ENCODE peak calls at places on chromosomes 3 and 15, in five cellular contexts. N is fibroblast of lung, X is heart left ventricle, H is adrenal gland, L is fibroblast of mammary gland. T is an unnamed sample.

GRCh38 chr3:58214484-58215316 is 3.9 kb upstream of the DNASE1L3 start:
- DNase-seq in L (peak; percentile 53), H (no peak), N (no peak), X (no peak), T (no peak)

GRCh38 chr15:50232791-50233190 is 32.7 kb downstream of the HDC start:
- DNase-seq in L (no peak), N (no peak), X (no peak), H (no peak), T (no peak)

GRCh38 chr3:155941354-155941753 is 70.9 kb downstream of the GMPS start:
- DNase-seq in H (no peak), L (no peak), N (no peak), X (no peak), T (no peak)

GRCh38 chr15:33612721-33613304 is 302.0 kb downstream of the RYR3 start:
- DNase-seq in N (peak; percentile 25), L (peak; percentile 37), H (no peak), X (no peak), T (no peak)

GRCh38 chr3:10116138-10116460 is 624 bp downstream of the BRK1 start:
- DNase-seq in X (no peak), N (peak; percentile 68), L (peak; percentile 60), H (no peak), T (no peak)

GRCh38 chr3:125960456-125961288 is 8.3 kb upstream of the ROPN1B start:
- DNase-seq in L (no peak), N (no peak), X (no peak), H (no peak), T (no peak)

GRCh38 chr3:16338999-16339398 is 74.0 kb downstream of the OXNAD1 start:
- DNase-seq in L (peak; percentile 98), X (no peak), H (peak; percentile 52), N (peak; percentile 90), T (peak; percentile 93)

GRCh38 chr3:71244153-71245051 is 339.1 kb downstream of the FOXP1 start:
- DNase-seq in H (no peak), L (peak; percentile 63), X (peak; percentile 63), N (peak; percentile 34), T (no peak)

GRCh38 chr3:109316162-109316730 is at the start of gene DPPA2:
- DNase-seq in L (no peak), X (no peak), H (no peak), N (no peak), T (no peak)

GRCh38 chr3:182364323-182364722 is 429.0 kb upstream of the ATP11B start:
- DNase-seq in L (no peak), H (no peak), N (peak; percentile 56), X (no peak), T (no peak)

GRCh38 chr15:42155546-42156265 is 730 bp downstream of the PLA2G4F start:
- DNase-seq in L (no peak), H (no peak), X (no peak), N (no peak), T (no peak)

GRCh38 chr15:96047255-96047931 is 283.1 kb upstream of the NR2F2 start:
- DNase-seq in N (peak; percentile 96), H (no peak), X (no peak), L (peak; percentile 99), T (no peak)

GRCh38 chr3:70816346-70816745 is 503.9 kb upstream of the MDFIC2 start:
- DNase-seq in L (no peak), N (no peak), H (no peak), X (no peak), T (peak; percentile 72)

GRCh38 chr3:185716436-185717090 is 108.3 kb downstream of the IGF2BP2 start:
- DNase-seq in N (no peak), H (no peak), L (no peak), X (no peak), T (no peak)

GRCh38 chr3:71560665-71561064 is 22.9 kb downstream of the FOXP1 start:
- DNase-seq in L (no peak), N (peak; percentile 33), H (no peak), X (no peak), T (no peak)

GRCh38 chr3:84836961-84837360 is 121.8 kb upstream of the CADM2 start:
- DNase-seq in X (no peak), N (no peak), H (peak; percentile 24), L (no peak), T (peak; percentile 2)

GRCh38 chr3:173556546-173556945 is 159.0 kb downstream of the NLGN1 start:
- DNase-seq in L (no peak), H (no peak), N (no peak), X (no peak), T (no peak)

GRCh38 chr3:124032351-124032880 is 40.5 kb upstream of the ROPN1 start:
- DNase-seq in H (peak; percentile 71), L (peak; percentile 38), X (peak; percentile 76), N (peak; percentile 37), T (no peak)

GRCh38 chr3:181921220-181921619 is 209.5 kb downstream of the SOX2 start:
- DNase-seq in L (no peak), X (no peak), N (no peak), H (no peak), T (no peak)

GRCh38 chr3:179541094-179541493 is 21.6 kb upstream of the ACTL6A start:
- DNase-seq in L (no peak), X (no peak), H (no peak), N (no peak), T (no peak)

GRCh38 chr3:29936054-29936453 is 655.2 kb downstream of the RBMS3 start:
- DNase-seq in X (no peak), N (no peak), L (no peak), H (no peak), T (no peak)

GRCh38 chr3:156304406-156304805 is 184.0 kb downstream of the KCNAB1 start:
- DNase-seq in L (peak; percentile 65), N (peak; percentile 84), X (no peak), H (no peak), T (peak; percentile 62)

GRCh38 chr3:45043715-45044299 is 17.7 kb downstream of the CLEC3B start:
- DNase-seq in N (peak; percentile 92), H (no peak), X (no peak), L (peak; percentile 95), T (peak; percentile 74)

GRCh38 chr3:134795776-134796312 is 784 bp downstream of the EPHB1 start:
- DNase-seq in N (peak; percentile 48), L (peak; percentile 21), H (no peak), X (no peak), T (no peak)
- H3K4me3 ChIP-seq in N (peak overlapping the region; percentile 55), L (peak overlapping the region; percentile 53), H (peak overlapping the region; percentile 56), X (peak overlapping the region; percentile 51), T (peak overlapping the region; percentile 50)

DNA sequence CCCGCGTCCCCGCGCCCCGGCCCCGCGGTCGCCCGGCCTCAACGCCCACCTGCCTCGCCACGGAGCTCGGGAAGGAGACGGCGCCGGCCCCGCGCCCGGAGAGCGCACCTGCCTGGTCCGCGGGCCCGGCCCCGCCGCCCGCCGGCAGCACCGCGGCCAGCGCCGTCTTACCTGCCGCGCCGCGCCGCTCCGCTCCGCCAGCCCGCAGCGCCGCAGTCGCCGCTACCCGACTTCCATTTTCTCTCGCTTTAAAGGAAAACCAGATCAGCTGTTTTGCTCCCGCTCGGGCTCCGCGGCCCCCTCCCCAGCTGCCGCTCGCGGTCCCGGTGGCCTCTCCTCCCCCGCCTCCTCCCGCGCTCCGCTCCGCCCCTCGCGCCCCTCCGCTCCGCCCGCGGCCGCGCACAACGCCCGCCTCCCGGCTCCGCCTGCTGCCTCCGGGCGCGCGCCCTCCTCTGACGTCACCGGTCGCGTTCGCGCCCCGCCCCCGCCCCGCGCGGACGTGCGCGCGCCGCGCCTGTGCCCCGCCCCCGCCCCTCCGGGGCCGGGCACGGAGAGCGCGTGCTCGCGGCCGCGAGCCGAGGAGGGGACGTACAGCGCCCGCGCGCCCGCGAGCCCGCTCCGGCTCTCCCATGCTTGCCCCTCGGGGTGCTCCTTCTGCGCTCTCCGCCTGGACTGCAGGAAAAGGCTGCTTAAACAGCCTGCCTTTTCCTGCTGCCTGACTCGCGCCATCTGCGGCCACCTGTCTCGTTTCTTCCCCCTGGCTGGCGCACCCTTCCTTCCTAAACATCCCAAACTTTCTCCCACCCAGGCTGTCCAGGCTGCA is 159.8 kb upstream of the CHRNA7 start:
- DNase-seq in H (peak; percentile 77), X (peak; percentile 88), N (peak; percentile 71), L (peak; percentile 60), T (peak; percentile 41)
- TF ChIP-seq CTCF in H (no peak), X (peak; percentile 17), N (no peak), L (no peak), T (no peak)

GRCh38 chr15:70487380-70487725 is 276.0 kb downstream of the UACA start:
- DNase-seq in X (peak; percentile 8), H (no peak), N (no peak), L (no peak), T (no peak)
- H3K4me3 ChIP-seq in X (no peak overlapping the region), H (no peak overlapping the region), N (no peak overlapping the region), L (no peak overlapping the region), T (no peak overlapping the region)

DNA sequence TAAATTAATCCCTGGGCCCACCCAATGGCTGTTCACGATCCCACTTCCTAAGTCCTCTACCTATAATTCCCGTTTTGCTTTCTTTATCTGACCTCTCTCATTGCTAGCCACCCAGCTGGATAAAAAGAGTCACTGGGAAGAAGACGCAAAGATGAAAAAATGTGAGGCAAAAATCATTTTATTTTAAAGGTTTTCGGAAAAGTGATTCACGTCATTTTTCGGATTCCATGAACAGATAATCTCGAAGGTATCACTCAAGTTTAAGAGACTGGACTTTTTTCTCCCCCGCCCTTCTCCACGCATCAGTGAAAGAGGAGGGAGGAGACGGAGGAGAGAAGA is 266.6 kb downstream of the CGGBP1 start:
- DNase-seq in X (no peak), N (no peak), H (no peak), L (no peak), T (no peak)
- TF ChIP-seq CTCF in X (no peak), N (no peak), H (no peak), L (no peak), T (no peak)

DNA sequence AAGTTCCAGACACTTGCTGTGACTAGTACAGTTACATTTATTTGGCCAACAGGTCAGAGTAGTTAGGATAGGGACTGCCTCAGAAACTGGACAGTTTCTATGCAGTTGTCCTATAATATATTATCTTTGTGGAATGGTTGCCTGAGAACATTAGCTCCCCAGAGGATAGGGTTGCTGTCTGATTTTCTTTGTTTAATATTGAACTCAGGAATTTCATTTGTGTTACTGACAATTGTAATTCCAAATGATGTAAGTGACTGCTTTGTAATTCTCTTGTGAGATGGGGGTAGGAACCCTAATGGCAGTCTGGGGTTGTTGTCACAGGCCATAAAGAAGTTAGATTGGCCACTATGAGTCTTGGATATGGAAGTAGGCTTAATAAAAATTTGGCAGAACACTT is 2.2 kb downstream of the NXPE3 start:
- DNase-seq in H (no peak), L (peak; percentile 14), X (no peak), N (no peak), T (no peak)
- H3K4me3 ChIP-seq in H (no peak overlapping the region), L (peak overlapping the region; percentile 37), X (no peak overlapping the region), N (peak overlapping the region; percentile 7), T (no peak overlapping the region)

GRCh38 chr3:121979246-121979645 is 42.8 kb downstream of the ILDR1 start:
- DNase-seq in X (no peak), N (no peak), H (no peak), L (no peak), T (no peak)

GRCh38 chr3:121974601-121975111 is 47.4 kb downstream of the ILDR1 start:
- DNase-seq in N (peak; percentile 38), H (no peak), L (peak; percentile 7), X (no peak), T (no peak)

GRCh38 chr3:121976727-121977126 is 45.3 kb downstream of the ILDR1 start:
- DNase-seq in L (no peak), X (no peak), H (no peak), N (no peak), T (no peak)

GRCh38 chr3:121979734-121980449 is 42.2 kb downstream of the ILDR1 start:
- DNase-seq in N (no peak), H (no peak), L (no peak), X (no peak), T (no peak)

GRCh38 chr3:121975702-121976302 is 46.2 kb downstream of the ILDR1 start:
- DNase-seq in X (no peak), H (no peak), N (no peak), L (no peak), T (no peak)
- TF ChIP-seq CTCF in X (no peak), H (no peak), N (no peak), L (no peak), T (no peak)

GRCh38 chr3:197154-197855 is 742 bp downstream of the CHL1 start:
- DNase-seq in H (no peak), X (peak; percentile 31), L (no peak), N (no peak), T (no peak)
- H3K4me3 ChIP-seq in H (peak overlapping the region; percentile 50), X (peak overlapping the region; percentile 46), L (peak overlapping the region; percentile 48), N (no peak overlapping the region), T (peak overlapping the region; percentile 41)